ENCODE peak calls at places on chromosome 1, in four cellular contexts. Q is IMR-90, H is HepG2, L is K562. W is an unnamed sample.

GRCh38 chr1:114828251-114828650 is 26.4 kb upstream of the SYCP1 start:
- DNase-seq in L (peak), Q (peak), H (no peak), W (no peak)

GRCh38 chr1:94713472-94714141 is 106.5 kb upstream of the SLC44A3 start:
- DNase-seq in L (peak), Q (peak), H (peak), W (peak)

GRCh38 chr1:116871772-116872146 is 38.0 kb upstream of the PTGFRN start:
- DNase-seq in L (no peak), H (no peak), Q (no peak), W (no peak)

GRCh38 chr1:185156321-185156853 is 366 bp downstream of the TRMT1L start:
- DNase-seq in Q (no peak), L (no peak), H (no peak), W (no peak)

GRCh38 chr1:43545686-43546387 is 15.2 kb downstream of the PTPRF start:
- DNase-seq in L (peak), H (peak), Q (no peak), W (peak)

GRCh38 chr1:37621326-37621870 is 13.3 kb downstream of the RSPO1 start:
- DNase-seq in H (no peak), L (no peak), Q (no peak), W (no peak)

GRCh38 chr1:147735423-147735822 is 25.0 kb downstream of the GJA5 start:
- DNase-seq in Q (no peak), L (no peak), H (no peak), W (no peak)

GRCh38 chr1:109034382-109034781 is 7.5 kb downstream of the WDR47 start:
- DNase-seq in L (no peak), H (no peak), Q (no peak), W (no peak)

GRCh38 chr1:101314244-101314643 is 77.4 kb downstream of the S1PR1 start:
- DNase-seq in L (no peak), H (no peak), Q (peak), W (no peak)

GRCh38 chr1:213905315-213905714 is 82.5 kb upstream of the PROX1 start:
- DNase-seq in L (no peak), Q (no peak), H (no peak), W (no peak)

GRCh38 chr1:110433803-110434202 is 17.1 kb upstream of the PROK1 start:
- DNase-seq in H (peak), Q (peak), L (peak), W (peak)

GRCh38 chr1:31401241-31401640 is 11.8 kb upstream of the SERINC2 start:
- DNase-seq in Q (peak), H (no peak), L (no peak), W (no peak)

GRCh38 chr1:243791586-243792267 is 58.3 kb downstream of the AKT3 start:
- DNase-seq in H (no peak), L (no peak), Q (no peak), W (no peak)

GRCh38 chr1:180026556-180026955 is 71.9 kb downstream of the CEP350 start:
- DNase-seq in Q (peak), H (no peak), L (no peak), W (no peak)

GRCh38 chr1:114122891-114123621 is 30.6 kb downstream of the SYT6 start:
- DNase-seq in H (no peak), L (no peak), Q (peak), W (no peak)

DNA sequence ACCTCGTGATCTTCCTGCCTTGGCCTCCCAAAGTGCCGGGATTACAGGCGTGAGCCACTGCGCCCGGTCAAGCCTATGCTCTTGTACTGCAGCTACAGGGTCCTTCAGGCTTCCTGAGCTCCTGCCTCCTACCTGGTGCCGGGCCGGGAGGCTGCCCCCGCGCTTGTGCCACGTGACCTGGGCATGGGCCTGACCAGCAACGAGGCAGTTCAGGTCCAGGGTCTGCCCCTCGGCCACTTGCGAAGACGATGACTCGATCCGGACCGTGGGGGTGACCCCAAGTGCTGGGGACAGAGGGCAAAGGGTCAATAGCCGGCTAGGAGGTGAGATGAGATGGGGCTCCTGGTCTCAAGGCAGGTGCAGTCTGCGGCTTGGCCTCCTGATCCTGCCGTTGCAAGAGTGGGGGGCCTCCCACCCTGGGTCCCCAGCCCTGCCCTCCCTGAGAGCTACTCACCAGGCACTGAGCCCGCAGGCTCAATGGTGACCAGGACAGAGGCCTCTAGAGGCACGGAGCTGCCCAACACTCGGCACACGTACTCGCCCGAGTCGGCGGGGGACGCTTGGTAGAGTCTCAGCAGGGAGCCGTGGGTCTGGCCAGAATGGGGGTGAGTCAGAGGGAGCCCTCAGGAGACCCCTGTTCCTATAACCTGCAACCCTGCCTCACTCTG is 38.0 kb downstream of the LDLRAD2 start:
- DNase-seq in H (no peak), Q (no peak), L (no peak), W (no peak)
- TF ChIP-seq MAZ in H (no peak), Q (no peak), L (no peak), W (no peak)

GRCh38 chr1:86184401-86184800 is 27.8 kb upstream of the COL24A1 start:
- DNase-seq in Q (no peak), L (no peak), H (no peak), W (no peak)

DNA sequence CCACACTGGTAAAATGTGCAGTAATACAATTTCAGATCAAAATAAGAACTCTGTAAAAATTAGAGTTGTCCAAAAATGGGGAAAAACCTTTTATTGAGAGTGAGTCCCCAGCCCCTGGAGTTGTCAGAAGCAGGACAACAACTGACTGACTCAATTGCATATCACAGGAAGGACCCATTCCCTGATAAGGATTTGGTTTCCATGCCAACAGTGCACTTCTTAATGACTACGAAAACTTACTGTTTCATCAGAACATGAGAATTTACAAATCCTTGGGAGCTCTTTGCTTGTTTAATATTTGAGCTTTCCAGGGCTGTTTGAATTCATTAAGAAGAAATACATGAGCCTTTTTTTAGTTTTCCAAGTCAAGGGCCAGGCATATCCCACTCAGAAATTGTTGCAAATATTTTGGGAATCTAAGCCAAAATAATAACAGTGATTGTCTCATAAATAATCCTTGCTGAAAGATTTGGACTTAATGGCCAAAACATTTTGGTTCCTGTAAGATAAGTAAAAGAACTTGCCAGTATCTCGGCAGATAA is 27.2 kb upstream of the COL24A1 start:
- DNase-seq in Q (peak), H (no peak), L (no peak), W (no peak)
- TF ChIP-seq RAD21 in Q (no peak), H (no peak), L (no peak), W (no peak)

DNA sequence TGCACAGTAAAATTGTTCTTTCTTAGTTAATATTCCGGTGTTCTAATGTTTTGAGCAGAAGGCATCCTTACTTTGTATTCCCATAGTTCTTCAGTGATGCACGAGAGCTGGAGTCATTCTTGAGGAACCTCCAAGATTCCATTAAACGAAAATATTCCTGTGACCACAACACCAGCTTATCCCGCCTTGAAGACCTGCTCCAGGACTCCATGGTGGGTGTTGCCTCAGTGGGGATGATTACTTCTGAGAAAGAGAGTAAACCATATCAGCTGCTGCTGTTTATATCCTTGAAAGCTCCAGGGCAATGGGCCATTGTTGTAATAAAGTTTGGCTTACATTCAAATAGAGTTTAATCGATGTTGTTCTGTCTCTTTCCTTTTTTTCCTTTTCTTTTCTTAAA is 93.0 kb downstream of the MACF1 start:
- DNase-seq in L (no peak), Q (peak), H (no peak), W (no peak)
- TF ChIP-seq MAZ in L (no peak), Q (no peak), H (no peak), W (no peak)

GRCh38 chr1:237867380-237867888 is 23.3 kb downstream of the ZP4 start:
- DNase-seq in H (no peak), L (no peak), Q (no peak), W (no peak)

GRCh38 chr1:237868814-237869600 is 21.7 kb downstream of the ZP4 start:
- DNase-seq in H (no peak), Q (no peak), L (no peak), W (no peak)

GRCh38 chr1:237863234-237863633 is 27.5 kb downstream of the ZP4 start:
- DNase-seq in Q (no peak), H (no peak), L (no peak), W (no peak)

GRCh38 chr1:237861944-237862343 is 28.8 kb downstream of the ZP4 start:
- DNase-seq in L (no peak), Q (no peak), H (no peak), W (no peak)

GRCh38 chr1:237864338-237865244 is 26.1 kb downstream of the ZP4 start:
- DNase-seq in H (peak), Q (no peak), L (peak), W (peak)
- TF ChIP-seq RAD21 in H (peak), Q (peak), L (peak), W (peak)

DNA sequence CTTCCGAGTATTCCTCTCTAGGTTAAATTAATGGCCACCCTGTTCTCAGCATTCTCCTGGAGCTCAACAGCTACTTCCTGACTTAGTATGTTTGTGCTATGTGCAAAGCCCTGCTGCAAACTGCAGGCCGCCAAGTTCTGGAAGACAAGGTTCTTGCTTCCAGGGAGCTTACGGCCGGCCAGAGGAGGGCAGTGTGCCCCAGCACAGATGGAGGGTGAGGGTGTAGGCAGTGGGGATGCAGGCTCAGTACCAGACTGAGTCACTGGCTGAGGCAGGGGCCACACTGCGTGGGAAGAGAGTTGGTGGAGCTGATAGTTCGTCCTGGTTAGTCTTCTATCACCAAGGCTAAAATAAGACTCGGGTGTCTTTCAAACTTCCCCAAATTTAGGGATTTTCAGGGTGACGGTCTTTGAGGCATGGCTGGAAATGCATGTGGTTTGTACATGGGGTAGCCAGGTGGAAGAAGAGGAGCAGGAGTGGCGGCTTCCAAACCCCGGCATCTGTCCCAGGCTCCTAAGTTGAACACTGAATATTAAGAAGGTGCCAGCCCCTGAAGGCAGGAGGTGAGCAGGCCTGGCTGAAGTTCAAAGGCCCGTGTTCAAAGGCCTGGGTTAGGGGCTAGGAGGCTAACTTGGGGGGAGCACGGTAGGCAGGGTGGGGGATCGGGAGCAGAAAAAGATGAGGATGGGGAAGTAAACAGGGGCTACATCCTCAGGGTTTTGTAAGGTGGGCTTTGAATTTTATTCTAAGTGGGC is 42.9 kb downstream of the ELK4 start:
- DNase-seq in Q (peak), L (peak), H (peak), W (no peak)
- TF ChIP-seq MAZ in Q (peak), L (no peak), H (no peak), W (no peak)

DNA sequence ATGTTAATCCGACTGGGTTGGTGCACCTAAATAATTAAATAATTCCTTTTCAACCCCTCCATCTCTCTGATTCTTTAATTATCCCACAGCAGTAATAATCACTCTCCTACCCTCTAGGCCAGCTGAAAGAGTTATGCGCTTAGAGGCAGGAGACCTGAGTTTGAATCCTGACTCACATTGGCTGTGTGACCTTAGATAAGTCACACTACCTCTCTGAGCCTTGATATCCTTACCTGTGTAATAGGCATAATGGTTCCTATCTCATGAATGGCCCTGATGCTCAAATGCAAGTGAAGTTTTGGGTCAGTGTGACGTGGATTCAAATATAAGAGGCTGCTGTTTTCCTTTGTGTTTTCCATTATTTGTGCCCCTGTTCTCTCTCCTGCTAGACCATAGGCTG is 8.1 kb downstream of the MYOM3 start:
- DNase-seq in L (no peak), Q (no peak), H (no peak), W (no peak)
- TF ChIP-seq RAD21 in L (no peak), Q (no peak), H (no peak), W (no peak)

DNA sequence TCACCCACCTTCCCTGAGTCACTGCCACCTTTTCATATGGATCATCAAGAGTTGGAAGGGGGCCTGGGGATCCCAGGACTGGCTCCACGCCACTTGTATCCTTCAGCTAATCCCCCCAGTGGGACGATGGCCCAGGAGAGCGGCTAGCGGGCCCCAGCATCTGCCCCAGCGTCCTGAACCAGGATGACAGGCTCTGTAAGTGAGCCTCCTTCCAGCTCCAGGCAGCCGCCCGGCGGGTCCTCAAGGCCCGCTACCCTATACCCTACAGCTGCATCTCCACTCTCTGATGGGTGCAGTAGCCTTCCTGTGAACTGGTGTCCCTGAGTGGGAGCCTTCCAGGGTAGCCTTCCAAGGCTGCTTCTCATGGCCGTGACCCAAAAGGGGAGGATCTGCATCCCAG is 183.1 kb downstream of the ATG4C start:
- DNase-seq in Q (no peak), H (no peak), L (no peak), W (no peak)
- TF ChIP-seq MAZ in Q (no peak), H (no peak), L (no peak), W (no peak)

GRCh38 chr1:242467556-242468145 is 56.8 kb downstream of the PLD5 start:
- DNase-seq in H (peak), Q (peak), L (peak), W (peak)
- TF ChIP-seq RAD21 in H (no peak), Q (no peak), L (peak), W (peak)

GRCh38 chr1:242468749-242469148 is 55.7 kb downstream of the PLD5 start:
- DNase-seq in L (no peak), H (peak), Q (no peak), W (peak)
- TF ChIP-seq MAZ in L (no peak), H (no peak), Q (no peak), W (no peak)

W was measured in A549.